ENCODE peak calls at places on chromosomes 6 and 20, in four cellular contexts. Y is Karpas-422; V is activated CD4-positive, alpha-beta T cell treated with anti-CD3 and anti-CD28 coated beads, Interleukin-2, amount 10 ng/mL, durations not matched to agents 7 days and 5 days; S is kidney tubule cell. C is an unnamed sample.

GRCh38 chr20:43798591-43799149 is 71.9 kb upstream of the GTSF1L start:
- DNase-seq in Y (no peak), V (no peak), S (no peak), C (no peak)

GRCh38 chr6:15602144-15602543 is 60.7 kb downstream of the DTNBP1 start:
- DNase-seq in Y (no peak), V (no peak), S (peak; percentile 28), C (no peak)

GRCh38 chr6:28977351-28978136 is 27.6 kb downstream of the ZNF311 start:
- DNase-seq in Y (no peak), V (no peak), S (peak; percentile 32), C (peak; percentile 50)

GRCh38 chr6:104766601-104767000 is 93.1 kb downstream of the HACE1 start:
- DNase-seq in Y (no peak), V (no peak), S (no peak), C (no peak)

GRCh38 chr6:147053311-147053921 is 150.8 kb upstream of the STXBP5 start:
- DNase-seq in Y (no peak), V (no peak), S (no peak), C (no peak)

GRCh38 chr20:52303281-52303950 is 111.8 kb upstream of the ZFP64 start:
- DNase-seq in Y (no peak), V (no peak), S (no peak), C (no peak)

GRCh38 chr20:6473197-6473596 is 294.3 kb upstream of the BMP2 start:
- DNase-seq in Y (no peak), V (no peak), S (peak; percentile 2), C (peak; percentile 45)

GRCh38 chr6:129183681-129184216 is 300.8 kb downstream of the LAMA2 start:
- DNase-seq in Y (no peak), V (no peak), S (peak; percentile 4), C (peak; percentile 79)

GRCh38 chr6:151012321-151013294 is 147.1 kb downstream of the MTHFD1L start:
- DNase-seq in Y (no peak), V (no peak), S (no peak), C (peak; percentile 86)

GRCh38 chr6:139433647-139434419 is 59.4 kb upstream of the CITED2 start:
- DNase-seq in Y (peak; percentile 54), V (no peak), S (peak; percentile 88), C (peak; percentile 73)

GRCh38 chr6:6610031-6610591 is 21.6 kb downstream of the LY86 start:
- DNase-seq in Y (peak; percentile 57), V (peak; percentile 77), S (no peak), C (no peak)

GRCh38 chr6:128899651-128900050 is 16.7 kb downstream of the LAMA2 start:
- DNase-seq in Y (no peak), V (no peak), S (no peak), C (peak; percentile 60)

GRCh38 chr20:9886227-9886626 is 47.4 kb upstream of the PAK5 start:
- DNase-seq in Y (no peak), V (no peak), S (no peak), C (peak; percentile 0)

GRCh38 chr6:158991017-158991723 is 8.8 kb downstream of the RSPH3 start:
- DNase-seq in Y (no peak), V (no peak), S (peak; percentile 42), C (no peak)

GRCh38 chr6:159701413-159701999 is 8.5 kb upstream of the SOD2 start:
- DNase-seq in Y (peak; percentile 40), V (no peak), S (peak; percentile 90), C (peak; percentile 97)

GRCh38 chr6:108947114-108947854 is 99.1 kb downstream of the ARMC2 start:
- DNase-seq in Y (no peak), V (no peak), S (peak; percentile 96), C (peak; percentile 82)

GRCh38 chr6:72976389-72976900 is 248.9 kb downstream of the KHDC1L start:
- DNase-seq in Y (no peak), V (no peak), S (no peak), C (no peak)

GRCh38 chr6:18386302-18386976 is 711 bp upstream of the RNF144B start:
- DNase-seq in Y (no peak), V (no peak), S (peak; percentile 26), C (peak; percentile 38)

GRCh38 chr6:2842139-2842552 is 483 bp upstream of the SERPINB1 start:
- DNase-seq in Y (no peak), V (no peak), S (no peak), C (no peak)

GRCh38 chr6:111591901-111592461 is 13.7 kb downstream of the TRAF3IP2 start:
- DNase-seq in Y (no peak), V (no peak), S (no peak), C (no peak)

GRCh38 chr6:42375905-42376304 is 75.8 kb downstream of the TRERF1 start:
- DNase-seq in Y (no peak), V (no peak), S (no peak), C (no peak)

GRCh38 chr20:18728165-18728866 is 85.3 kb upstream of the SCP2D1 start:
- DNase-seq in Y (peak; percentile 82), V (no peak), S (no peak), C (no peak)

GRCh38 chr6:113522376-113522775 is 334.8 kb upstream of the MARCKS start:
- DNase-seq in Y (no peak), V (no peak), S (no peak), C (no peak)

GRCh38 chr6:170292778-170293164 is 1.9 kb upstream of the DLL1 start:
- DNase-seq in Y (no peak), V (no peak), S (no peak), C (no peak)

GRCh38 chr6:105526198-105526872 is 123.5 kb upstream of the PREP start:
- DNase-seq in Y (no peak), V (no peak), S (no peak), C (no peak)

GRCh38 chr6:138882369-138883017 is 86.6 kb downstream of the ECT2L start:
- DNase-seq in Y (no peak), V (no peak), S (no peak), C (no peak)

GRCh38 chr6:127160484-127160883 is 42.0 kb downstream of the RSPO3 start:
- DNase-seq in Y (peak; percentile 43), V (no peak), S (no peak), C (no peak)

GRCh38 chr6:163688971-163689370 is 274.5 kb downstream of the QKI start:
- DNase-seq in Y (no peak), V (no peak), S (peak; percentile 1), C (peak; percentile 19)

GRCh38 chr6:77368660-77369313 is 94.5 kb downstream of the HTR1B start:
- DNase-seq in Y (no peak), V (no peak), S (peak; percentile 44), C (peak; percentile 38)

GRCh38 chr20:43988451-43988850 is 73.8 kb downstream of the TOX2 start:
- DNase-seq in Y (peak; percentile 65), V (no peak), S (no peak), C (peak; percentile 13)

GRCh38 chr6:16511723-16512584 is 249.3 kb downstream of the ATXN1 start:
- DNase-seq in Y (no peak), V (peak; percentile 49), S (no peak), C (no peak)

C was measured in IMR-90.